ENCODE peak calls at places on chromosomes 16 and 17, in eight cellular contexts. Z is HCT116, X is GM12878, U is Panc1, P is upper lobe of left lung, G is K562, E is GM23338, D is HepG2. K is an unnamed sample.
A peak's percentile ranks its signal among the peaks of the same experiment; 100 is the strongest.

GRCh38 chr16:27529962-27530361 is 19.8 kb downstream of the GTF3C1 start:
- ATAC-seq in Z (no peak), X (no peak), U (no peak), P (no peak), G (no peak), E (no peak), D (no peak), K (no peak)

GRCh38 chr17:47210105-47210504 is 957 bp downstream of the MYL4 start:
- ATAC-seq in Z (no peak), X (no peak), U (no peak), P (no peak), G (peak; percentile 55), E (no peak), D (no peak), K (no peak)

GRCh38 chr17:72498671-72499210 is 377.9 kb downstream of the SOX9 start:
- ATAC-seq in Z (no peak), X (peak; percentile 69), U (no peak), P (no peak), G (no peak), E (no peak), D (no peak), K (no peak)

GRCh38 chr16:54284319-54284930 is 2.2 kb downstream of the IRX3 start:
- ATAC-seq in Z (no peak), X (no peak), U (peak; percentile 10), P (no peak), G (no peak), E (peak; percentile 1), D (peak; percentile 26), K (no peak)

GRCh38 chr16:27756206-27756970 is 206.4 kb downstream of the KATNIP start:
- ATAC-seq in Z (no peak), X (no peak), U (no peak), P (no peak), G (peak; percentile 95), E (no peak), D (no peak), K (no peak)

GRCh38 chr16:15856901-15857778 is at the start of gene MYH11:
- ATAC-seq in Z (no peak), X (no peak), U (peak; percentile 35), P (no peak), G (no peak), E (peak; percentile 85), D (peak; percentile 29), K (peak; percentile 50)

GRCh38 chr16:35140293-35140986 is 1681.0 kb downstream of the TP53TG3F start:
- ATAC-seq in Z (no peak), X (no peak), U (no peak), P (no peak), G (no peak), E (no peak), D (no peak), K (no peak)

GRCh38 chr16:13911306-13911705 is 8.6 kb upstream of the ERCC4 start:
- ATAC-seq in Z (no peak), X (no peak), U (no peak), P (no peak), G (no peak), E (no peak), D (no peak), K (no peak)

GRCh38 chr17:8712698-8713097 is 31.9 kb downstream of the CCDC42 start:
- ATAC-seq in Z (no peak), X (no peak), U (no peak), P (no peak), G (no peak), E (no peak), D (no peak), K (no peak)

GRCh38 chr17:17090642-17091103 is 48.4 kb downstream of the MPRIP start:
- ATAC-seq in Z (no peak), X (no peak), U (no peak), P (peak; percentile 47), G (no peak), E (no peak), D (peak; percentile 49), K (no peak)

GRCh38 chr16:79155904-79156303 is 444.6 kb downstream of the MAF start:
- ATAC-seq in Z (no peak), X (no peak), U (no peak), P (no peak), G (no peak), E (no peak), D (no peak), K (no peak)

GRCh38 chr17:11459780-11460426 is 138.4 kb upstream of the DNAH9 start:
- ATAC-seq in Z (no peak), X (no peak), U (no peak), P (no peak), G (no peak), E (no peak), D (no peak), K (peak; percentile 77)

GRCh38 chr16:50315346-50315997 is 49.1 kb downstream of the ADCY7 start:
- ATAC-seq in Z (no peak), X (no peak), U (no peak), P (no peak), G (no peak), E (no peak), D (no peak), K (no peak)

GRCh38 chr16:48157794-48158193 is 2.0 kb upstream of the ABCC12 start:
- ATAC-seq in Z (peak; percentile 4), X (peak; percentile 29), U (no peak), P (no peak), G (no peak), E (no peak), D (no peak), K (no peak)

GRCh38 chr16:9518054-9518453 is 426.6 kb downstream of the HAPSTR1 start:
- ATAC-seq in Z (no peak), X (no peak), U (no peak), P (no peak), G (no peak), E (no peak), D (no peak), K (no peak)

GRCh38 chr17:56125830-56126819 is 27.1 kb upstream of the ANKFN1 start:
- ATAC-seq in Z (peak; percentile 75), X (no peak), U (no peak), P (no peak), G (peak; percentile 37), E (peak; percentile 78), D (peak; percentile 64), K (no peak)

GRCh38 chr16:1157639-1158455 is 4.9 kb downstream of the CACNA1H start:
- ATAC-seq in Z (no peak), X (no peak), U (no peak), P (no peak), G (no peak), E (no peak), D (no peak), K (no peak)

GRCh38 chr17:48952904-48953303 is 8.3 kb upstream of the SNF8 start:
- ATAC-seq in Z (no peak), X (peak; percentile 94), U (peak; percentile 34), P (no peak), G (no peak), E (no peak), D (no peak), K (no peak)

DNA sequence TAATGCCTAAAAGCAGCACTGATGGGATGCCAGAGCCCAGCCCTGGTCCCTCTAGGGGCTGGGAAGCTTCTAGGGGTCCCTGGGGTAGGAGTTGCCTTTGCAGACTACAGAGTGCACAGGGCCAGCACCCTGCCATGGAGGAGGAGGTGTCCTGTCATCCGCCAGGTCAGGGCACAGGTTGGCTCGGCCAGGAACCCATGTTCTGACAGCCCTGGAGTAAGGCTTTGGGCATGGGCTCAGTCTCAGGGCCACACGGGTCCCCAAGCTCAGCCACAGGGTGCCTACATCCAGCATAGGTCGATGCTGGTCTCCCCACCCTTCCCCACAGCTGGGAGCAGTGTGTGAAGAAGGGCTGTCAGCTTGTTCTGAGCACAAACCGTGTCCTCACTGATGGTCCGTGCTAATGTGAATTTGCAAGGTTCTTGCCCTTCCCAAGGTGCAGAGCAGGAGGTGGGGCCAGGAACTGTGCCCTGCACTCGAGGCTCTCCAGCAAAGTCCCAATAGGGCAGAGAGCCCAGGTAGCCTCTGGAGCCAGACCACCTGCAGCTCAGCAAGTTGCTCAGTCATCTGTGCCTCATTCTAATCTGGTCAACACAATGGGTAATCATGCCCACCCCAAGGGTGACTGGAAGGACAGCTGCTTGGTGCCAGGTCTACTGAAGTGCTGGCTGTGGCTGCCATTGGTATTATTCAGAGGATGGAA is 72.8 kb downstream of the AMFR start:
- ATAC-seq in Z (no peak), X (no peak), U (no peak), P (no peak), G (no peak), E (no peak), D (no peak), K (no peak)
- TF ChIP-seq POLR2AphosphoS5 in Z (no peak), X (no peak), U (no peak), P (no peak), G (no peak), E (no peak), D (no peak), K (no peak)

GRCh38 chr17:35725917-35726608 is 5.4 kb upstream of the RASL10B start:
- ATAC-seq in Z (no peak), X (no peak), U (no peak), P (no peak), G (no peak), E (no peak), D (no peak), K (peak; percentile 3)
- H3K4me3 ChIP-seq in Z (no peak overlapping the region), X (no peak overlapping the region), U (no peak overlapping the region), P (no peak overlapping the region), G (no peak overlapping the region), E (no peak overlapping the region), D (no peak overlapping the region), K (no peak overlapping the region)

GRCh38 chr17:80783461-80783860 is 208.2 kb upstream of the CHMP6 start:
- ATAC-seq in Z (no peak), X (no peak), U (no peak), P (no peak), G (no peak), E (peak; percentile 36), D (no peak), K (no peak)

GRCh38 chr17:80783971-80784370 is 207.7 kb upstream of the CHMP6 start:
- ATAC-seq in Z (no peak), X (no peak), U (no peak), P (no peak), G (no peak), E (no peak), D (no peak), K (no peak)

GRCh38 chr17:80786887-80787286 is 204.8 kb upstream of the CHMP6 start:
- ATAC-seq in Z (no peak), X (no peak), U (no peak), P (no peak), G (no peak), E (no peak), D (no peak), K (no peak)

GRCh38 chr17:80786470-80786869 is 205.2 kb upstream of the CHMP6 start:
- ATAC-seq in Z (no peak), X (no peak), U (no peak), P (no peak), G (no peak), E (peak; percentile 65), D (no peak), K (no peak)

GRCh38 chr17:80785477-80786178 is 206.0 kb upstream of the CHMP6 start:
- ATAC-seq in Z (no peak), X (no peak), U (no peak), P (peak; percentile 38), G (no peak), E (no peak), D (no peak), K (no peak)
- TF ChIP-seq POLR2AphosphoS5 in Z (no peak), X (no peak), U (no peak), P (no peak), G (no peak), E (no peak), D (no peak), K (no peak)

DNA sequence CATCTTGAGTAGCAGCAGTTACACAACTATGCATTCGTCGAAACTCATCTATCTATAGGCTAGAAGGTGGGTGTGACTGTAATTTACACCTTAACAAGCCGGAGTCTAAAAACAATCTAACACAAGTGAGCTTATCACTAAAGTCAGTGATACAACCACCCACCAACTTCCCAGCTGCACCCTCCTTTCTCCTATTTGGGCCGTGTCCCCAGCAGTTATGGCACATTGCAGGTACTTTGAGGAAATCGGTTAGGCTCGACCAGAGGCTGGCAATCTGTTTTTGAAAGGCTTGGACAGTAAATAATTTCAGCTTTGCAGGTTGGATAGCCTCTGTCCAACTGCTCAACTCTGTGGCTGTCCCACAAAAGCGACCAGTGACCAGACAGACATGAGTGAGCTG is 26.0 kb downstream of the USP22 start:
- ATAC-seq in Z (no peak), X (no peak), U (no peak), P (no peak), G (no peak), E (no peak), D (no peak), K (no peak)
- H3K4me3 ChIP-seq in Z (no peak overlapping the region), X (no peak overlapping the region), U (no peak overlapping the region), P (no peak overlapping the region), G (no peak overlapping the region), E (no peak overlapping the region), D (no peak overlapping the region), K (no peak overlapping the region)